ENCODE peak calls at places on chromosomes 1 and 21, in nine cellular contexts. E is pancreas, W is iPS DF 6.9, N is aorta, L is thoracic aorta, O is cardiac muscle cell, B is keratinocyte, M is upper lobe of left lung, J is left ventricle myocardium inferior. G is an unnamed sample.

GRCh38 chr1:65824103-65824502 is 31.4 kb downstream of the PDE4B start:
- DNase-seq in O (no peak), M (no peak), B (no peak), J (no peak), L (no peak), E (no peak), W (no peak), N (no peak), G (no peak)

GRCh38 chr1:44407430-44408180 is 2.5 kb downstream of the RNF220 start:
- DNase-seq in W (no peak), E (no peak), L (no peak), M (no peak), N (peak; percentile 49), O (peak; percentile 34), B (no peak), J (no peak), G (no peak)

GRCh38 chr1:206419783-206420182 is 50.5 kb upstream of the IKBKE start:
- DNase-seq in E (no peak), W (no peak), J (no peak), M (no peak), O (no peak), N (no peak), L (no peak), B (no peak), G (no peak)

GRCh38 chr1:44672254-44672955 is 1.9 kb downstream of the TMEM53 start:
- DNase-seq in J (no peak), E (no peak), W (no peak), N (peak; percentile 70), B (no peak), O (no peak), M (peak; percentile 86), L (no peak), G (peak; percentile 62)

GRCh38 chr1:11749996-11750395 is 12.0 kb upstream of the C1orf167 start:
- DNase-seq in O (no peak), B (no peak), L (no peak), J (no peak), E (no peak), N (no peak), W (no peak), M (no peak), G (no peak)

GRCh38 chr1:25629836-25630235 is 13.2 kb downstream of the MAN1C1 start:
- DNase-seq in B (no peak), O (no peak), N (no peak), E (no peak), J (no peak), L (no peak), M (no peak), W (no peak), G (no peak)

GRCh38 chr21:33940846-33941245 is 25.2 kb upstream of the ATP5PO start:
- DNase-seq in M (no peak), B (no peak), L (no peak), E (no peak), N (no peak), O (no peak), J (no peak), W (no peak), G (no peak)

GRCh38 chr1:228158690-228159665 is 6.6 kb upstream of the IBA57 start:
- DNase-seq in B (no peak), E (no peak), J (peak; percentile 13), L (no peak), N (peak; percentile 40), M (no peak), W (no peak), O (no peak), G (no peak)

GRCh38 chr1:231684333-231685244 is 58.0 kb downstream of the DISC1 start:
- DNase-seq in N (no peak), B (no peak), M (no peak), J (no peak), E (no peak), O (no peak), W (no peak), L (no peak), G (no peak)

GRCh38 chr1:17370618-17371017 is 1.4 kb upstream of the PADI6 start:
- DNase-seq in N (no peak), M (no peak), L (no peak), W (no peak), E (no peak), O (no peak), J (no peak), B (peak; percentile 42), G (no peak)

GRCh38 chr1:17839641-17840196 is 84.6 kb downstream of the ACTL8 start:
- DNase-seq in L (no peak), B (no peak), J (no peak), N (no peak), M (no peak), W (no peak), O (no peak), E (no peak), G (no peak)

GRCh38 chr21:44568261-44568660 is 5.3 kb upstream of the KRTAP10-4 start:
- DNase-seq in L (no peak), W (no peak), M (no peak), J (no peak), O (no peak), E (no peak), B (no peak), N (no peak), G (no peak)

GRCh38 chr1:47216278-47217059 is 15.6 kb downstream of the TAL1 start:
- DNase-seq in N (no peak), L (no peak), M (no peak), W (no peak), O (no peak), J (no peak), B (no peak), E (no peak), G (no peak)
- H3K36me3 ChIP-seq in N (no peaks in the 10 kb centered on the region), L (no peaks in the 10 kb centered on the region), M (no peaks in the 10 kb centered on the region), W (no peaks in the 10 kb centered on the region), O (no peaks in the 10 kb centered on the region), J (no peaks in the 10 kb centered on the region), B (no peaks in the 10 kb centered on the region), E (no peaks in the 10 kb centered on the region), G (no peaks in the 10 kb centered on the region)

DNA sequence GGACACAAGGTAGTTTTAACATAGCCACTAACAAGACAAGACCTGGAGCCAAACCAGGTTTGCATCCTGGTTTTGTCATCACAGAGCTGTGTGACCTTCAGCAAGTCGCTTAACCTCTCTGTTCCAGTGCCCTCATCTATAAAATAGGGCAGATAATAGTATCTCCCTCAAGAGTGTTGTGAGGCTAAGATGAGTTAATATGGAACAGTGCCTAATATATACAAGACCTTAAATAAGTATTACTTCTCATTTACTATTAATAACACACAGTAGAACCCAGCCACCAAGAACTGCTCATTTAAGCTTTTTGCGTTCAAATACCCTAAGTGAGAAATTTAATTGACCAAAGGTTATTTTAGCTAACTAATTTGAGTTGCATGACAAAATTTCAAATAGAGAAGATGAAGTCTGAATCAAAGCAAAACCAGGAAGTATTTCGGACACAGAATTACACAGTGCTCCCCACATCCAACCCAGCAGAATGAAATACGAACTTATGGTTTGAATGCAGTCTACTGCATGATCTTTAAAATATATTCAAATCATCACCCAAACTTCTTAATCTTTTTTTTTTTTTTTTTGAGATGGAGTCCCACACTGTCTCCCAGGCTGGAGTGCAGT is 123.9 kb upstream of the KRTAP19-8 start:
- DNase-seq in W (no peak), J (no peak), O (no peak), L (no peak), M (no peak), E (no peak), B (no peak), N (no peak), G (no peak)
- H3K4me1 ChIP-seq in W (no peaks in the 10 kb centered on the region), J (peaks cover 4% of the 10 kb centered on the region), O (peaks cover 14% of the 10 kb centered on the region), L (no peaks in the 10 kb centered on the region), M (peaks cover 4% of the 10 kb centered on the region), E (no peaks in the 10 kb centered on the region), B (peaks cover 15% of the 10 kb centered on the region), N (no peaks in the 10 kb centered on the region), G (no peaks in the 10 kb centered on the region)

DNA sequence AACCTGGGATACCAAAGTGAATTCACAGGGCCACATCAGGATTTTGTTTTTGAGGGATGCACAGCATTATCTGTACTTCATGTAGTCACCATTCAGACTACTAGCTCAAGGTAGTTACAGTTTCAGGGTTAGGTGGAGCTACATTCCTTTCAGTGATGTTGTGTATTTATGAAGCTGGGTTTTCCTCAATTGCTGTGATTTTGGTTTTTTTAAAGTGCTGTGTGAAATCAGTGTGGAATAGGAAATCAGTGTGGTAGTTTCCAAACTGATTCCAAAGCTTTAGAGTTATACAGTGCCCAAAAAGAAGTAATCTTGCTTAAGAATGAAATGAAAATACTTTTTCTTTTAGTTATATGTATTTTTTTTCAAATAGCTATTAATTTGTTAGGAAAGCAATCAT is 95.8 kb downstream of the PKN2 start:
- DNase-seq in W (no peak), O (no peak), B (no peak), N (no peak), J (no peak), E (no peak), M (no peak), L (no peak), G (no peak)
- H3K4me3 ChIP-seq in W (no peak overlapping the region), O (no peak overlapping the region), B (no peak overlapping the region), N (no peak overlapping the region), J (no peak overlapping the region), E (no peak overlapping the region), M (no peak overlapping the region), L (no peak overlapping the region), G (no peak overlapping the region)

GRCh38 chr1:57798499-57798898 is 374.6 kb upstream of the DAB1 start:
- DNase-seq in M (no peak), E (no peak), O (no peak), N (no peak), L (no peak), W (no peak), B (no peak), J (no peak), G (no peak)
- H3K36me3 ChIP-seq in M (no peaks in the 10 kb centered on the region), E (no peaks in the 10 kb centered on the region), O (no peaks in the 10 kb centered on the region), N (no peaks in the 10 kb centered on the region), L (no peaks in the 10 kb centered on the region), W (no peaks in the 10 kb centered on the region), B (no peaks in the 10 kb centered on the region), J (no peaks in the 10 kb centered on the region), G (no peaks in the 10 kb centered on the region)

GRCh38 chr1:198933506-198933905 is 294.7 kb downstream of the PTPRC start:
- DNase-seq in L (no peak), O (no peak), M (no peak), B (no peak), N (no peak), J (no peak), E (no peak), W (no peak), G (no peak)
- H3K4me1 ChIP-seq in L (peaks cover 14% of the 10 kb centered on the region), O (peaks cover 12% of the 10 kb centered on the region), M (peaks cover 42% of the 10 kb centered on the region), B (peaks cover 25% of the 10 kb centered on the region), N (no peaks in the 10 kb centered on the region), J (peaks cover 81% of the 10 kb centered on the region), E (no peaks in the 10 kb centered on the region), W (no peaks in the 10 kb centered on the region), G (no peaks in the 10 kb centered on the region)

G was measured in right atrium auricular region.